ENCODE peak calls at places on chromosomes 4 and X, in six cellular contexts. One of them, this sample, is unnamed.

GRCh38 chr4:147596976-147597375 is 20.2 kb upstream of the TMEM184C start:
- DNase-seq in astrocyte: peak; percentile 86
- DNase-seq in colonic mucosa: no peak
- DNase-seq in left lung: peak; percentile 55
- DNase-seq in ovary: no peak
- DNase-seq in body of pancreas: peak; percentile 61
- DNase-seq in this sample: no peak

GRCh38 chr4:130699004-130699403 is 1603.1 kb downstream of the C4orf33 start:
- DNase-seq in astrocyte: no peak
- DNase-seq in colonic mucosa: no peak
- DNase-seq in left lung: no peak
- DNase-seq in ovary: no peak
- DNase-seq in body of pancreas: no peak
- DNase-seq in this sample: no peak

GRCh38 chr4:76892001-76892400 is 5.9 kb downstream of the SOWAHB start:
- DNase-seq in astrocyte: no peak
- DNase-seq in colonic mucosa: no peak
- DNase-seq in left lung: no peak
- DNase-seq in ovary: no peak
- DNase-seq in body of pancreas: no peak
- DNase-seq in this sample: no peak

GRCh38 chr4:20178902-20179576 is 72.7 kb upstream of the SLIT2 start:
- DNase-seq in astrocyte: no peak
- DNase-seq in colonic mucosa: no peak
- DNase-seq in left lung: no peak
- DNase-seq in ovary: no peak
- DNase-seq in body of pancreas: no peak
- DNase-seq in this sample: no peak

GRCh38 chr4:168451744-168452394 is 28.4 kb downstream of the DDX60L start:
- DNase-seq in astrocyte: peak; percentile 79
- DNase-seq in colonic mucosa: no peak
- DNase-seq in left lung: no peak
- DNase-seq in ovary: no peak
- DNase-seq in body of pancreas: no peak
- DNase-seq in this sample: no peak

GRCh38 chrX:149521438-149521837 is 16.3 kb upstream of the IDS start:
- DNase-seq in astrocyte: no peak
- DNase-seq in colonic mucosa: no peak
- DNase-seq in left lung: no peak
- DNase-seq in ovary: no peak
- DNase-seq in body of pancreas: no peak
- DNase-seq in this sample: no peak

GRCh38 chr4:61374612-61374920 is 174.4 kb downstream of the ADGRL3 start:
- DNase-seq in astrocyte: peak; percentile 72
- DNase-seq in colonic mucosa: no peak
- DNase-seq in left lung: no peak
- DNase-seq in ovary: no peak
- DNase-seq in body of pancreas: no peak
- DNase-seq in this sample: peak; percentile 79

GRCh38 chr4:159103406-159104131 is 690 bp downstream of the RAPGEF2 start:
- DNase-seq in astrocyte: no peak
- DNase-seq in colonic mucosa: peak; percentile 44
- DNase-seq in left lung: peak; percentile 60
- DNase-seq in ovary: peak; percentile 65
- DNase-seq in body of pancreas: peak; percentile 43
- DNase-seq in this sample: peak; percentile 78

GRCh38 chr4:124483043-124483906 is 229.3 kb downstream of the ANKRD50 start:
- DNase-seq in astrocyte: peak; percentile 27
- DNase-seq in colonic mucosa: no peak
- DNase-seq in left lung: no peak
- DNase-seq in ovary: no peak
- DNase-seq in body of pancreas: no peak
- DNase-seq in this sample: peak; percentile 64

GRCh38 chr4:151324449-151325319 is 721 bp downstream of the SH3D19 start:
- DNase-seq in astrocyte: peak; percentile 61
- DNase-seq in colonic mucosa: peak; percentile 82
- DNase-seq in left lung: peak; percentile 66
- DNase-seq in ovary: peak; percentile 56
- DNase-seq in body of pancreas: peak; percentile 55
- DNase-seq in this sample: peak; percentile 68

GRCh38 chrX:123217077-123217476 is 33.0 kb downstream of the GRIA3 start:
- DNase-seq in astrocyte: peak; percentile 41
- DNase-seq in colonic mucosa: no peak
- DNase-seq in left lung: no peak
- DNase-seq in ovary: peak; percentile 55
- DNase-seq in body of pancreas: no peak
- DNase-seq in this sample: peak; percentile 0

GRCh38 chr4:48945981-48946380 is 39.4 kb upstream of the OCIAD2 start:
- DNase-seq in astrocyte: no peak
- DNase-seq in colonic mucosa: no peak
- DNase-seq in left lung: no peak
- DNase-seq in ovary: no peak
- DNase-seq in body of pancreas: no peak
- DNase-seq in this sample: no peak

GRCh38 chr4:53654300-53654758 is 63.0 kb upstream of the LNX1 start:
- DNase-seq in astrocyte: peak; percentile 79
- DNase-seq in colonic mucosa: no peak
- DNase-seq in left lung: no peak
- DNase-seq in ovary: no peak
- DNase-seq in body of pancreas: peak; percentile 34
- DNase-seq in this sample: peak; percentile 29

GRCh38 chrX:129360175-129360574 is 163.1 kb downstream of the SMARCA1 start:
- DNase-seq in astrocyte: peak; percentile 12
- DNase-seq in colonic mucosa: peak; percentile 45
- DNase-seq in left lung: no peak
- DNase-seq in ovary: no peak
- DNase-seq in body of pancreas: peak; percentile 18
- DNase-seq in this sample: peak; percentile 61

GRCh38 chr4:15297344-15297743 is 130.5 kb upstream of the C1QTNF7 start:
- DNase-seq in astrocyte: no peak
- DNase-seq in colonic mucosa: no peak
- DNase-seq in left lung: no peak
- DNase-seq in ovary: no peak
- DNase-seq in body of pancreas: no peak
- DNase-seq in this sample: no peak

GRCh38 chr4:40584517-40585141 is 45.0 kb downstream of the RBM47 start:
- DNase-seq in astrocyte: no peak
- DNase-seq in colonic mucosa: no peak
- DNase-seq in left lung: no peak
- DNase-seq in ovary: no peak
- DNase-seq in body of pancreas: no peak
- DNase-seq in this sample: no peak

GRCh38 chr4:186939766-186940165 is 216.1 kb upstream of the FAT1 start:
- DNase-seq in astrocyte: no peak
- DNase-seq in colonic mucosa: no peak
- DNase-seq in left lung: no peak
- DNase-seq in ovary: no peak
- DNase-seq in body of pancreas: no peak
- DNase-seq in this sample: no peak

GRCh38 chr4:169492436-169493163 is 119.8 kb downstream of the NEK1 start:
- DNase-seq in astrocyte: peak; percentile 4
- DNase-seq in colonic mucosa: peak; percentile 33
- DNase-seq in left lung: no peak
- DNase-seq in ovary: no peak
- DNase-seq in body of pancreas: no peak
- DNase-seq in this sample: peak; percentile 56

GRCh38 chrX:71081348-71082148 is 13.4 kb upstream of the SNX12 start:
- DNase-seq in astrocyte: peak; percentile 15
- DNase-seq in colonic mucosa: no peak
- DNase-seq in left lung: no peak
- DNase-seq in ovary: no peak
- DNase-seq in body of pancreas: no peak
- DNase-seq in this sample: no peak

GRCh38 chr4:77264826-77265225 is 107.8 kb downstream of the CCNG2 start:
- DNase-seq in astrocyte: no peak
- DNase-seq in colonic mucosa: no peak
- DNase-seq in left lung: no peak
- DNase-seq in ovary: no peak
- DNase-seq in body of pancreas: no peak
- DNase-seq in this sample: no peak

GRCh38 chr4:80471701-80472100 is 136.2 kb downstream of the CFAP299 start:
- DNase-seq in astrocyte: peak; percentile 18
- DNase-seq in colonic mucosa: peak; percentile 60
- DNase-seq in left lung: peak; percentile 52
- DNase-seq in ovary: peak; percentile 32
- DNase-seq in body of pancreas: peak; percentile 38
- DNase-seq in this sample: peak; percentile 44

GRCh38 chr4:186999676-187000075 is 276.0 kb upstream of the FAT1 start:
- DNase-seq in astrocyte: no peak
- DNase-seq in colonic mucosa: no peak
- DNase-seq in left lung: no peak
- DNase-seq in ovary: no peak
- DNase-seq in body of pancreas: no peak
- DNase-seq in this sample: peak; percentile 29

GRCh38 chrX:127570276-127570675 is 481.9 kb downstream of the ACTRT1 start:
- DNase-seq in astrocyte: no peak
- DNase-seq in colonic mucosa: no peak
- DNase-seq in left lung: no peak
- DNase-seq in ovary: no peak
- DNase-seq in body of pancreas: no peak
- DNase-seq in this sample: no peak

GRCh38 chr4:101277661-101278060 is 69.7 kb downstream of the PPP3CA start:
- DNase-seq in astrocyte: peak; percentile 83
- DNase-seq in colonic mucosa: no peak
- DNase-seq in left lung: no peak
- DNase-seq in ovary: no peak
- DNase-seq in body of pancreas: no peak
- DNase-seq in this sample: no peak

GRCh38 chrX:70481424-70481823 is 36.8 kb downstream of the DLG3 start:
- DNase-seq in astrocyte: no peak
- DNase-seq in colonic mucosa: no peak
- DNase-seq in left lung: no peak
- DNase-seq in ovary: no peak
- DNase-seq in body of pancreas: no peak
- DNase-seq in this sample: peak; percentile 59

GRCh38 chr4:101345596-101346311 is 1.6 kb downstream of the PPP3CA start:
- DNase-seq in astrocyte: no peak
- DNase-seq in colonic mucosa: peak; percentile 65
- DNase-seq in left lung: peak; percentile 54
- DNase-seq in ovary: peak; percentile 80
- DNase-seq in body of pancreas: peak; percentile 62
- DNase-seq in this sample: peak; percentile 65

GRCh38 chr4:99402765-99403164 is 32.4 kb downstream of the ADH7 start:
- DNase-seq in astrocyte: no peak
- DNase-seq in colonic mucosa: no peak
- DNase-seq in left lung: no peak
- DNase-seq in ovary: no peak
- DNase-seq in body of pancreas: no peak
- DNase-seq in this sample: no peak
- TF ChIP-seq CTCF in astrocyte: no peak
- TF ChIP-seq CTCF in colonic mucosa: no peak
- TF ChIP-seq CTCF in left lung: no peak
- TF ChIP-seq CTCF in ovary: no peak
- TF ChIP-seq CTCF in body of pancreas: no peak
- TF ChIP-seq CTCF in this sample: no peak

GRCh38 chr4:1608821-1609500 is 75.2 kb downstream of the FAM53A start:
- DNase-seq in astrocyte: no peak
- DNase-seq in colonic mucosa: no peak
- DNase-seq in left lung: no peak
- DNase-seq in ovary: no peak
- DNase-seq in body of pancreas: no peak
- DNase-seq in this sample: no peak

GRCh38 chr4:1612278-1613098 is 71.6 kb downstream of the FAM53A start:
- DNase-seq in astrocyte: no peak
- DNase-seq in colonic mucosa: no peak
- DNase-seq in left lung: peak; percentile 50
- DNase-seq in ovary: no peak
- DNase-seq in body of pancreas: no peak
- DNase-seq in this sample: no peak

GRCh38 chr4:1611501-1611870 is 72.6 kb downstream of the FAM53A start:
- DNase-seq in astrocyte: no peak
- DNase-seq in colonic mucosa: no peak
- DNase-seq in left lung: no peak
- DNase-seq in ovary: no peak
- DNase-seq in body of pancreas: no peak
- DNase-seq in this sample: no peak

GRCh38 chr4:1609901-1610790 is 74.0 kb downstream of the FAM53A start:
- DNase-seq in astrocyte: no peak
- DNase-seq in colonic mucosa: no peak
- DNase-seq in left lung: no peak
- DNase-seq in ovary: no peak
- DNase-seq in body of pancreas: no peak
- DNase-seq in this sample: no peak

GRCh38 chr4:1610791-1611500 is 73.2 kb downstream of the FAM53A start:
- DNase-seq in astrocyte: no peak
- DNase-seq in colonic mucosa: no peak
- DNase-seq in left lung: no peak
- DNase-seq in ovary: no peak
- DNase-seq in body of pancreas: no peak
- DNase-seq in this sample: no peak
- H3K4me1 ChIP-seq in astrocyte: no peaks in the 10 kb centered on the region
- H3K4me1 ChIP-seq in colonic mucosa: no peaks in the 10 kb centered on the region
- H3K4me1 ChIP-seq in left lung: no peaks in the 10 kb centered on the region
- H3K4me1 ChIP-seq in ovary: no peaks in the 10 kb centered on the region
- H3K4me1 ChIP-seq in body of pancreas: no peaks in the 10 kb centered on the region
- H3K4me1 ChIP-seq in this sample: no peaks in the 10 kb centered on the region

DNA sequence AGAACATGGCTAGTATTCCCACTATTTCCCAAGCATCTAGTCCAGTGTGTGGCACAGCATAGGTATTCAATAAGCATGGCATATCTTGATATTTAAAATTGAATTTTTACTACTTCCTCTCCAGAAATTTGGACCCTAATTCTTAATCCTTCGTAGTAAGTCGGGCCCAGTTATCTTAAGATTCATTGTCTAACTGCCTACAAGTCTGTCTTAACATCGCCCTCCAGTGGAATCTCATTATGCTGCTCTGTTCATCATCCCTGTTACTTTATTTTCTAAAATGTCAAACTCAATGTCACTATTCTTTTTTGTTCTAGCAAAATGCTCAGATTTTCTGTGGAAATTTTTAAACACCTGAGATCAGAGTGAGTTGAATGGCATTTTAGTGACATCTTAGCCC is 606.2 kb downstream of the KLHL13 start:
- DNase-seq in astrocyte: no peak
- DNase-seq in colonic mucosa: no peak
- DNase-seq in left lung: no peak
- DNase-seq in ovary: no peak
- DNase-seq in body of pancreas: no peak
- DNase-seq in this sample: peak; percentile 38
- TF ChIP-seq CTCF in astrocyte: no peak
- TF ChIP-seq CTCF in colonic mucosa: no peak
- TF ChIP-seq CTCF in left lung: no peak
- TF ChIP-seq CTCF in ovary: no peak
- TF ChIP-seq CTCF in body of pancreas: no peak
- TF ChIP-seq CTCF in this sample: no peak

GRCh38 chr4:102819588-102820365 is 7.6 kb downstream of the UBE2D3 start:
- DNase-seq in astrocyte: peak; percentile 16
- DNase-seq in colonic mucosa: no peak
- DNase-seq in left lung: no peak
- DNase-seq in ovary: no peak
- DNase-seq in body of pancreas: no peak
- DNase-seq in this sample: no peak

GRCh38 chr4:102815981-102816380 is 11.4 kb downstream of the UBE2D3 start:
- DNase-seq in astrocyte: peak; percentile 93
- DNase-seq in colonic mucosa: no peak
- DNase-seq in left lung: no peak
- DNase-seq in ovary: no peak
- DNase-seq in body of pancreas: no peak
- DNase-seq in this sample: no peak

GRCh38 chr4:102817613-102818268 is 9.6 kb downstream of the UBE2D3 start:
- DNase-seq in astrocyte: no peak
- DNase-seq in colonic mucosa: no peak
- DNase-seq in left lung: no peak
- DNase-seq in ovary: no peak
- DNase-seq in body of pancreas: no peak
- DNase-seq in this sample: no peak

GRCh38 chr4:102817021-102817605 is 10.2 kb downstream of the UBE2D3 start:
- DNase-seq in astrocyte: no peak
- DNase-seq in colonic mucosa: no peak
- DNase-seq in left lung: no peak
- DNase-seq in ovary: no peak
- DNase-seq in body of pancreas: no peak
- DNase-seq in this sample: no peak
- H3K4me1 ChIP-seq in astrocyte: peaks cover 46% of the 10 kb centered on the region
- H3K4me1 ChIP-seq in colonic mucosa: peaks cover 12% of the 10 kb centered on the region
- H3K4me1 ChIP-seq in left lung: peaks cover 98% of the 10 kb centered on the region
- H3K4me1 ChIP-seq in ovary: peaks cover 9% of the 10 kb centered on the region
- H3K4me1 ChIP-seq in body of pancreas: peaks cover 89% of the 10 kb centered on the region
- H3K4me1 ChIP-seq in this sample: peaks cover 55% of the 10 kb centered on the region